ENCODE peak calls at places on chromosomes 13 and 19, in five cellular contexts. F, C, A, P and X are unnamed samples.

GRCh38 chr19:33297401-33298145 is 4.8 kb downstream of the CEBPA start:
- DNase-seq in F (no peak), C (no peak), A (no peak), P (no peak), X (no peak)

GRCh38 chr13:34655554-34655953 is 286.5 kb upstream of the NBEA start:
- DNase-seq in F (no peak), C (no peak), A (peak), P (no peak), X (no peak)

GRCh38 chr19:17405250-17406038 is at the start of gene BST2:
- DNase-seq in F (peak), C (peak), A (peak), P (no peak), X (no peak)

GRCh38 chr19:50547385-50548190 is 20.6 kb downstream of the LRRC4B start:
- DNase-seq in F (no peak), C (no peak), A (no peak), P (no peak), X (no peak)

GRCh38 chr13:94218537-94218936 is 260.9 kb downstream of the DCT start:
- DNase-seq in F (no peak), C (peak), A (no peak), P (no peak), X (no peak)

GRCh38 chr13:48297131-48297786 is 6.3 kb upstream of the RB1 start:
- DNase-seq in F (no peak), C (no peak), A (no peak), P (no peak), X (no peak)

GRCh38 chr13:67844544-67844943 is 614.4 kb upstream of the PCDH9 start:
- DNase-seq in F (no peak), C (no peak), A (no peak), P (no peak), X (no peak)

GRCh38 chr13:41645313-41645712 is 188.0 kb downstream of the RGCC start:
- DNase-seq in F (peak), C (no peak), A (peak), P (no peak), X (no peak)

GRCh38 chr19:18160792-18161690 is 8.1 kb downstream of the PIK3R2 start:
- DNase-seq in F (peak), C (peak), A (no peak), P (peak), X (peak)

GRCh38 chr13:113275387-113275786 is 21.7 kb upstream of the LAMP1 start:
- DNase-seq in F (peak), C (peak), A (peak), P (peak), X (no peak)

DNA sequence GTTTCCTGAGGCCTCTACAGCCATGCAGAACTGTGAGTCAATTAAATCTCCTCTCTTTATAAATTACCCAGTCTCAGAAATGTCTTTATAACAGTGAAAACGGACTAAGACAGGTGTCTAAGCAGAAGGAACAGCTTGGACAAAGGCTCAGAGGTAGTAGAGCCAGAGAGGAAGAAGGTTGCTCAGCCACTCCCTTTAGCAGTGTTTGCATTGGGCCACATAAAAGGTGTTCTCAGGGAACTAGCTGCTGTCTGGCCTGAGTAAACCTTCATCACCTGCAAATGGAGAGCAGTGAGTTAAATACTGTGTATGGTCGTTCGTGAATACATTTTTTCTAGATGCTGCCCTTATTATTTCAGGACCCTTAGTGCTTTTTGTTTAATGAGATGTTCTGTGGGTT is 383.4 kb downstream of the EFNB2 start:
- DNase-seq in F (no peak), C (no peak), A (no peak), P (no peak), X (no peak)
- H3K14ac ChIP-seq in F (peak), C (no peak), A (no peak), P (no peak), X (no peak)

GRCh38 chr19:10499550-10500246 is 3.5 kb downstream of the KEAP1 start:
- DNase-seq in F (no peak), C (peak), A (no peak), P (peak), X (no peak)

GRCh38 chr19:10502524-10503001 is 593 bp downstream of the KEAP1 start:
- DNase-seq in F (peak), C (peak), A (peak), P (peak), X (peak)

GRCh38 chr19:10500247-10500592 is 2.9 kb downstream of the KEAP1 start:
- DNase-seq in F (no peak), C (no peak), A (no peak), P (no peak), X (no peak)

GRCh38 chr19:10503002-10503789 is at the start of gene KEAP1:
- DNase-seq in F (no peak), C (peak), A (peak), P (peak), X (peak)

GRCh38 chr19:10501971-10502523 is 1.1 kb downstream of the KEAP1 start:
- DNase-seq in F (peak), C (peak), A (peak), P (peak), X (no peak)
- H4K8ac ChIP-seq in F (peak), C (no peak), A (peak), P (peak), X (no peak)

GRCh38 chr13:39417643-39418042 is 185.3 kb downstream of the LHFPL6 start:
- DNase-seq in F (peak), C (peak), A (peak), P (peak), X (peak)

GRCh38 chr13:39414339-39414738 is 188.7 kb downstream of the LHFPL6 start:
- DNase-seq in F (no peak), C (no peak), A (no peak), P (no peak), X (no peak)

GRCh38 chr13:39415403-39415802 is 187.6 kb downstream of the LHFPL6 start:
- DNase-seq in F (peak), C (peak), A (peak), P (no peak), X (no peak)

GRCh38 chr13:39417131-39417530 is 185.9 kb downstream of the LHFPL6 start:
- DNase-seq in F (no peak), C (peak), A (peak), P (no peak), X (no peak)

GRCh38 chr13:39415003-39415402 is 188.0 kb downstream of the LHFPL6 start:
- DNase-seq in F (no peak), C (no peak), A (no peak), P (no peak), X (no peak)
- H2BK15ac ChIP-seq in F (no peak), C (no peak), A (no peak), P (no peak), X (no peak)

DNA sequence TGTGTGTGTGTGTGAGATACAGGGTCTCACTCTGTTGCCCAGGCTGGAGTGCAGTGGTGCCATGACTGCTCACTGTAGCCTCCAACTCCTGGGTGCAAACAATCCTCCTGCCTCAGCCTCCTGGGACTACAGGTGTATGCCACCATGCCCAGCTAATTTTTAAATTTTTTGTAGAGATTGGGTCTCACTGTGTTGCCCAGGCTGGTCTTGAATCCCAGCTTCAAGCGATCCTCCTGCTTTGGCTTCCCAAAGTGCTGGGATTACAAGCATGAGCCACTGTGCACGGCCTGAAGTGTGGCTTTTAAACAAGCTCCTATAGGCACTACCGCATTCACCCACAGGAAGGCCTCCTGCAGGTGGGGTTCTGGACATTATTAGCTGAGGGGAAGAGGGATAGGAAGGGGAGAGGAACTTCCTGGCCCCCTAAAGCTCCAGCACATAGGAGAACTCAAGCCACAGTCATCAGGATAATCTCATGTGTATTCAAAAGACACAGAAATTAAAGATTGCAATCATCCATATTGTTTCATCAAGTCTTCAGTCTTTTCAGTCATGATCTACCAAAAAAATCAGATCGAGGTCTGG is 24.8 kb upstream of the SLC46A3 start:
- DNase-seq in F (no peak), C (no peak), A (no peak), P (peak), X (no peak)
- H3K14ac ChIP-seq in F (no peak), C (no peak), A (no peak), P (no peak), X (no peak)